ENCODE peak calls at places on chromosomes 13 and 19, in four cellular contexts. M is breast epithelium, W is Panc1, Q is ovary. K is an unnamed sample.

GRCh38 chr19:50046649-50047503 is 21.1 kb downstream of the ZNF473 start:
- DNase-seq in M (peak; percentile 24), W (no peak), Q (no peak), K (peak; percentile 63)

GRCh38 chr13:79442221-79442620 is 36.2 kb upstream of the RBM26 start:
- DNase-seq in M (no peak), W (no peak), Q (no peak), K (no peak)

GRCh38 chr19:33158365-33158764 is 26.5 kb downstream of the WDR88 start:
- DNase-seq in M (no peak), W (no peak), Q (no peak), K (no peak)

GRCh38 chr19:21749090-21749489 is 18.3 kb downstream of the ZNF100 start:
- DNase-seq in M (no peak), W (no peak), Q (no peak), K (no peak)

GRCh38 chr19:367561-367960 is 23.0 kb upstream of the MIER2 start:
- DNase-seq in M (no peak), W (no peak), Q (peak; percentile 2), K (no peak)

GRCh38 chr13:51619614-51620013 is 35.4 kb downstream of the WDFY2 start:
- DNase-seq in M (no peak), W (no peak), Q (no peak), K (no peak)

GRCh38 chr19:47821460-47822020 is at the start of gene CRX:
- DNase-seq in M (no peak), W (no peak), Q (no peak), K (no peak)

GRCh38 chr13:30766957-30767603 is 31.7 kb downstream of the ALOX5AP start:
- DNase-seq in M (no peak), W (no peak), Q (no peak), K (no peak)

GRCh38 chr19:42274065-42274682 is 5.1 kb downstream of the CIC start:
- DNase-seq in M (no peak), W (no peak), Q (peak; percentile 23), K (no peak)

GRCh38 chr13:62544928-62545327 is 1129.3 kb upstream of the PCDH20 start:
- DNase-seq in M (no peak), W (no peak), Q (no peak), K (no peak)
- TF ChIP-seq CTCF in M (no peak), W (no peak), Q (no peak), K (no peak)

DNA sequence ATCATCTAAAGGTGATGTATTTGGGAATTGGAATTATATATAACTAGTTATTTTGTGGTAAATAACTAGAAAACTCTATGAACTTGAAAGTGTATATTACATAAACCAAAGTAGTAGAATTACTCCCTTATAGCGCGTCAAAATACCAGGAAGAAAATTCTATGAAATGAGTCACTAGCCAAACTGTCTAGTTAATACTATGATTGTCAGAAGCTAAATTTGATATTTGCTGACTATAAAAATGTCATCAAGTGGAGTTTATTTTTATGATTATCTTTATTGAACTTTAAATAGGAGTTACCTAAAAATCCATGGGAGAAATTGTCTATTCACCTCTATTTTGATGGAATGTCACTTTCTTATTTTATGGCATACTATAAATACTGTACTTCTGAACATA is 100.6 kb downstream of the RNF17 start:
- DNase-seq in M (no peak), W (no peak), Q (no peak), K (no peak)
- H3K27ac ChIP-seq in M (no peak overlapping the region), W (no peak overlapping the region), Q (no peak overlapping the region), K (no peak overlapping the region)

DNA sequence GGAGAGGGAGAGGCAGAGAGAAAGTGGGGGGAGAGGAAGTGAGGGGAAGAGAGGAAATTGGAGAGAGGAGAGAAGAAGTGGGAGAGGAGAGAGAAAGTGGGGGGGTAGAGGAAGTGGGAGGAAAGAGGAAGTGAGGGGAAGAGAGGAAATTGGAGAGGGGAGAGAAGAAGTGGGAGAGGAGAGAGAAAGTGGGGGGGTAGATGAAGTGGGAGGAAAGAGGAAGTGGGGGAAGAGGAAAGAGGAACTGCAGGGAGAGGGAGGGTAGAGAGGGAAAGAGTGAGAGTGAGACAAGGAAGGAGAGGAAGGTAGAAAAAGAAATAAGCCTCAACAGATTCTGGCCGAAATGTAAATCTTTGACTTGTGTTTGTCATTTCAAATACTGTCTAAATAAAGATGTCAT is 146.6 kb downstream of the KLF12 start:
- DNase-seq in M (no peak), W (no peak), Q (no peak), K (no peak)
- H3K4me1 ChIP-seq in M (no peaks in the 10 kb centered on the region), W (no peaks in the 10 kb centered on the region), Q (no peaks in the 10 kb centered on the region), K (peaks cover 53% of the 10 kb centered on the region)

DNA sequence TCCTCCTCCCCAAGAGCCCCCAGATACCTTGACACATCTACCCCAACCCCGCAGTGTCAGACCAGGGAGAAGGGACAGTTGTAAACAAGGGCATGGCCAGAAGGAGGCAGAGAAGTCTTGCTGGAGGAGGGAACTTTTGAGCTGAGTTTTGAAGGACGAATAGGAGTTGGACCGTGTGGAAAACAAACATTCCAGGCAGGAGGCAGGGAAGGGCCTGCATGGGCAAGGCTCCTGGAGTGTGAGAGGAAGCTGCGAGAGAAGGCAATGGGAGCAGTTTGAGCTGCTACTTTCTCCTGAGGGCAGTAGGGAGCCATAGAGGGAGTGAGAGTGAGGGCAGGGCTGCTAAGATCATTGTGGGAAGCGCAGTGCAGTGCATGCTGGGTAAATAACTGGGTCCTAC is 23.3 kb downstream of the IL12RB1 start:
- DNase-seq in M (no peak), W (no peak), Q (no peak), K (no peak)
- TF ChIP-seq CTCF in M (no peak), W (no peak), Q (no peak), K (no peak)

GRCh38 chr19:51372649-51373504 is at the start of gene NKG7:
- DNase-seq in M (no peak), W (no peak), Q (no peak), K (peak; percentile 85)

GRCh38 chr19:51368366-51369282 is at the start of gene CLDND2:
- DNase-seq in M (no peak), W (no peak), Q (peak; percentile 29), K (peak; percentile 35)

GRCh38 chr19:51370230-51370629 is 1.4 kb upstream of the CLDND2 start:
- DNase-seq in M (no peak), W (no peak), Q (no peak), K (no peak)

GRCh38 chr19:51371186-51371690 is 1.2 kb downstream of the NKG7 start:
- DNase-seq in M (no peak), W (no peak), Q (no peak), K (no peak)

DNA sequence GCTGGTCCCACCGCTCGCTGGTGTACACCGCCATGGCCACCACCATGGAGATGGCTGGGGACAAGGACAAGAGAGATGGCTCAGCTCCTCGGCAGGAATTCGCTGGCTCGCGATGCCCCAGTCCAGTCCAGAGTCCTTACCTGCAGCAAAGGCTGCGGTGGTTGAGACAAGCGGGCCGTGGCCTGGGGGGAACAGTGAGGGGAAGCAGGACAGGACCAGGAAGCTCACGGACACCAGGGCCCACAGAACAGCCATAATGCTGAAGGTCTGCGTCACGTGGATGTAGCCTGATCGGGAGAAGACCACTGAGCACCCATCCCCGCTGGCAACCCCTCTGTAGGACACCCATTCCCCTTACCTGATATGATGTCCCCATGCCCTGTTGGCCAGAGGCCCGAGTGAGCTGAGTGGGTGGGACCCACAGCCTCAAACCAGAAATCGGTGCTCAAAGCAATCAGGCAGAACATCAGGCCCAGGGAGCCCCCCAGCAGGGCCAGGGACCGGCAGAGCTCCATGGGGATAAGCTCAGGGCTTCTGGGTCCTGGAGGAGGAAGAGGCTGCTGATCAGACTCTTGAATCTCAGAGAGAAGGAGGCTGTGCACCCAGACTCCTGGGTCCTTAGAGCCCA is 319 bp downstream of the NKG7 start:
- DNase-seq in M (no peak), W (no peak), Q (no peak), K (no peak)
- H3K27ac ChIP-seq in M (no peak overlapping the region), W (no peak overlapping the region), Q (no peak overlapping the region), K (peak overlapping the region; percentile 67)